ENCODE peak calls at places on chromosomes 13 and 19, in ten cellular contexts. O is upper lobe of left lung, S is suprapubic skin, E is A549, N is tibial nerve, L is stomach, B is ovary, C is K562, Q is transverse colon, P is GM12878. F is an unnamed sample.

GRCh38 chr19:16589917-16590316 is 17.7 kb upstream of the SLC35E1 start:
- DNase-seq in E (no peak), B (no peak), O (no peak), L (no peak), C (no peak), Q (no peak), N (no peak), S (no peak), P (no peak), F (no peak)

GRCh38 chr19:51364200-51365106 is 1.7 kb downstream of the ETFB start:
- DNase-seq in B (no peak), E (peak), Q (no peak), L (no peak), C (no peak), N (no peak), O (no peak), P (no peak), S (no peak), F (no peak)

GRCh38 chr13:28636677-28637317 is 22.1 kb upstream of the POMP start:
- DNase-seq in B (no peak), C (peak), P (peak), Q (peak), L (peak), E (peak), O (no peak), N (peak), S (no peak), F (no peak)

GRCh38 chr13:43558942-43559341 is 227.8 kb downstream of the ENOX1 start:
- DNase-seq in L (no peak), C (no peak), Q (no peak), E (no peak), P (no peak), B (no peak), S (no peak), O (no peak), N (no peak), F (no peak)

GRCh38 chr19:16051254-16052025 is 24.9 kb upstream of the TPM4 start:
- DNase-seq in P (no peak), S (no peak), N (no peak), C (peak), L (no peak), Q (no peak), O (no peak), B (no peak), E (no peak), F (no peak)

GRCh38 chr13:107993239-107993948 is 221.9 kb downstream of the LIG4 start:
- DNase-seq in O (no peak), P (no peak), B (no peak), S (no peak), E (no peak), L (no peak), N (no peak), Q (no peak), C (peak), F (no peak)

GRCh38 chr13:27161980-27162379 is 9.6 kb downstream of the USP12 start:
- DNase-seq in E (no peak), S (no peak), B (no peak), Q (no peak), P (no peak), O (no peak), N (no peak), C (no peak), L (no peak), F (no peak)

GRCh38 chr19:15841875-15842569 is 26.6 kb upstream of the OR10H1 start:
- DNase-seq in L (no peak), P (no peak), E (peak), O (no peak), Q (no peak), S (no peak), C (peak), B (no peak), N (no peak), F (no peak)

GRCh38 chr13:91045351-91046034 is 302.0 kb upstream of the MIR17HG start:
- DNase-seq in Q (no peak), S (no peak), P (no peak), O (no peak), E (peak), C (no peak), N (no peak), L (no peak), B (no peak), F (no peak)

GRCh38 chr19:38047048-38047435 is 140.0 kb downstream of the SIPA1L3 start:
- DNase-seq in O (no peak), E (no peak), P (no peak), Q (no peak), S (no peak), C (no peak), N (no peak), L (no peak), B (no peak), F (no peak)

GRCh38 chr13:48542581-48543341 is 9.9 kb upstream of the RCBTB2 start:
- DNase-seq in S (no peak), E (no peak), Q (peak), C (no peak), B (peak), N (peak), P (no peak), L (peak), O (peak), F (peak)

GRCh38 chr19:37972803-37973202 is 65.8 kb downstream of the SIPA1L3 start:
- DNase-seq in B (no peak), L (no peak), P (no peak), N (no peak), O (no peak), E (no peak), Q (no peak), C (no peak), S (no peak), F (no peak)

GRCh38 chr13:101529419-101529818 is 76.9 kb downstream of the ITGBL1 start:
- DNase-seq in L (no peak), N (peak), Q (no peak), C (no peak), P (no peak), O (no peak), E (no peak), S (no peak), B (no peak), F (no peak)

GRCh38 chr19:13430790-13431582 is 75.3 kb downstream of the CACNA1A start:
- DNase-seq in Q (peak), O (no peak), E (peak), C (peak), S (no peak), N (peak), L (peak), P (no peak), B (peak), F (no peak)

GRCh38 chr19:45079063-45079910 is at the start of gene GEMIN7:
- DNase-seq in S (peak), C (peak), O (peak), P (peak), L (peak), B (peak), E (peak), Q (peak), N (peak), F (peak)

GRCh38 chr13:92967923-92968322 is 258.7 kb upstream of the GPC6 start:
- DNase-seq in L (no peak), P (no peak), B (no peak), E (no peak), O (no peak), S (no peak), Q (no peak), C (no peak), N (no peak), F (no peak)

GRCh38 chr19:51342631-51343569 is 961 bp upstream of the VSIG10L start:
- DNase-seq in C (no peak), B (no peak), S (no peak), L (no peak), O (no peak), P (no peak), E (no peak), N (no peak), Q (no peak), F (no peak)

GRCh38 chr13:102901615-102902305 is 55.9 kb downstream of the ERCC5 start:
- DNase-seq in L (no peak), O (no peak), E (no peak), C (no peak), N (no peak), S (no peak), Q (no peak), B (no peak), P (no peak), F (no peak)

GRCh38 chr13:48194392-48194754 is 38.6 kb upstream of the ITM2B start:
- DNase-seq in S (no peak), Q (no peak), C (no peak), B (no peak), P (peak), E (no peak), O (no peak), N (no peak), L (no peak), F (no peak)

GRCh38 chr13:69199664-69200063 is 908.0 kb upstream of the ATXN8OS start:
- DNase-seq in L (no peak), P (no peak), C (no peak), N (no peak), Q (no peak), O (no peak), B (no peak), E (no peak), S (no peak), F (no peak)

GRCh38 chr13:82688400-82688999 is 1193.8 kb downstream of the SLITRK1 start:
- DNase-seq in S (no peak), B (no peak), Q (no peak), P (no peak), O (no peak), N (no peak), E (no peak), C (no peak), L (no peak), F (no peak)

GRCh38 chr13:74090397-74090796 is 43.8 kb downstream of the KLF12 start:
- DNase-seq in L (no peak), E (no peak), Q (no peak), N (no peak), O (no peak), C (no peak), B (no peak), S (no peak), P (no peak), F (no peak)

GRCh38 chr19:42283248-42284065 is 14.4 kb downstream of the CIC start:
- DNase-seq in B (peak), P (peak), E (peak), C (peak), O (peak), S (peak), L (peak), Q (peak), N (peak), F (peak)
- TF ChIP-seq POLR2A in B (peak), P (peak), E (peak), C (peak), O (peak), S (no peak), L (no peak), Q (peak), N (peak), F (peak)

GRCh38 chr13:73038064-73038463 is 20.7 kb upstream of the KLF5 start:
- DNase-seq in C (no peak), B (no peak), L (no peak), E (no peak), Q (no peak), S (no peak), N (no peak), P (no peak), O (no peak), F (no peak)

GRCh38 chr13:73036566-73036965 is 22.2 kb upstream of the KLF5 start:
- DNase-seq in P (no peak), S (no peak), B (no peak), L (no peak), Q (no peak), N (no peak), E (no peak), C (no peak), O (no peak), F (no peak)

GRCh38 chr13:73039201-73040108 is 19.4 kb upstream of the KLF5 start:
- DNase-seq in N (no peak), B (no peak), C (no peak), S (no peak), E (no peak), Q (no peak), L (no peak), P (no peak), O (no peak), F (no peak)

GRCh38 chr13:73035660-73036059 is 23.1 kb upstream of the KLF5 start:
- DNase-seq in N (no peak), Q (no peak), P (no peak), S (no peak), L (no peak), B (no peak), C (no peak), O (no peak), E (no peak), F (no peak)

GRCh38 chr13:73034901-73035300 is 23.9 kb upstream of the KLF5 start:
- DNase-seq in B (no peak), O (no peak), E (no peak), L (no peak), N (no peak), S (no peak), Q (no peak), P (no peak), C (no peak), F (no peak)
- TF ChIP-seq EP300 in B (no peak), O (no peak), E (no peak), L (no peak), N (no peak), S (no peak), Q (no peak), P (no peak), C (no peak), F (no peak)

GRCh38 chr19:42275103-42275502 is 6.1 kb downstream of the CIC start:
- DNase-seq in L (no peak), P (no peak), O (no peak), Q (no peak), S (no peak), C (no peak), N (no peak), B (no peak), E (no peak), F (no peak)

GRCh38 chr19:42276284-42276683 is 7.2 kb downstream of the CIC start:
- DNase-seq in C (no peak), E (no peak), S (no peak), O (no peak), N (no peak), Q (no peak), P (no peak), L (no peak), B (no peak), F (no peak)

GRCh38 chr19:42276821-42277220 is 7.8 kb downstream of the CIC start:
- DNase-seq in L (no peak), N (no peak), O (no peak), C (no peak), S (no peak), P (no peak), Q (no peak), E (no peak), B (no peak), F (no peak)

GRCh38 chr19:42274065-42274682 is 5.1 kb downstream of the CIC start:
- DNase-seq in P (no peak), O (peak), Q (no peak), B (no peak), L (no peak), S (no peak), E (no peak), C (no peak), N (no peak), F (peak)

GRCh38 chr19:42275517-42275916 is 6.5 kb downstream of the CIC start:
- DNase-seq in E (no peak), P (no peak), B (no peak), Q (no peak), S (no peak), C (no peak), O (no peak), N (no peak), L (no peak), F (no peak)
- TF ChIP-seq POLR2A in E (no peak), P (peak), B (no peak), Q (no peak), S (no peak), C (no peak), O (no peak), N (no peak), L (no peak), F (no peak)

DNA sequence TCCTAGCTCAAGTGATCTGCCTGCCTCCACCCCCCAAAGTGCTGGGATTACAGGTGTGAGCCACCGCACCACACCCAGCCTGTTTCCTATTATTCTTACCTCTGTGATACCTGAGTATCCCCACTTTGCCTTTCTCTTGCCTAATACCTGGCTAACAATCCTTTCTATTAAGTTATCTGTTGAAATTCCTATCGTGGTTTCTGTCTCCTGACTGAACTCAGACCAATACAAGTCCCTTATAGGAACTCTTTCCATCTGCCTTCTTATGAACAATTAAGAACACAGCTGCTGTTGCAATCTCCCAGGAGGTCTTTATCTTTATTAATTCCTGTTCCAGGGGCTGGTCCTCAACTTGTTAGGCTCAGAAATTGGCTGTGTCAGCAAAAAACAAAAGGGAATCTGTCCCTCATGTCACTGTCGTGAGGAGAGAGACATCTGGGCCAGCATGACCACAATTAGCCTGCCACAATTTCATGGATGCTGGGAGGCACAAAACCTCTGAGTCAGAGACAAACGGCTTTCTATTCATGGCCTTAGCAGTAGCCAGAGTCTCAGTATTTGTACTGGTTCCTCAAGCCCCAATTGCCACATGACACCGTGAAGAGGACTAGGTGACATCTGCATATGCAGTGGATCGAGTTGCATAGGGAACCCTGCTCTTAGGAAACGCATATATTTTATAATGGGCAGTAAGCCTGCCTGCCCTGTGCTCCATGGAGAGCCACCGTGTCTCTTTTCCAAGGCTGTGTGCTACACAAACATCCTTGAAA is 58.2 kb downstream of the NUFIP1 start:
- DNase-seq in B (no peak), P (no peak), O (no peak), E (no peak), S (peak), C (no peak), N (no peak), Q (no peak), L (no peak), F (no peak)
- TF ChIP-seq EP300 in B (no peak), P (no peak), O (no peak), E (no peak), S (no peak), C (no peak), N (no peak), Q (no peak), L (no peak), F (no peak)

GRCh38 chr13:80040219-80040976 is 300.5 kb downstream of the SPRY2 start:
- DNase-seq in Q (no peak), O (no peak), S (no peak), C (no peak), N (no peak), L (no peak), E (peak), B (no peak), P (no peak), F (no peak)
- TF ChIP-seq POLR2A in Q (no peak), O (no peak), S (no peak), C (no peak), N (no peak), L (no peak), E (no peak), B (no peak), P (no peak), F (no peak)

GRCh38 chr19:19232231-19232630 is 20.5 kb downstream of the NCAN start:
- DNase-seq in S (no peak), O (peak), E (no peak), Q (no peak), P (no peak), C (no peak), N (no peak), L (no peak), B (no peak), F (no peak)
- TF ChIP-seq EP300 in S (no peak), O (no peak), E (no peak), Q (no peak), P (no peak), C (no peak), N (no peak), L (no peak), B (no peak), F (no peak)

GRCh38 chr19:4536798-4537197 is 1.8 kb upstream of the PLIN5 start:
- DNase-seq in N (no peak), L (no peak), E (no peak), O (no peak), Q (no peak), C (no peak), B (no peak), P (no peak), S (no peak), F (no peak)

GRCh38 chr19:4537953-4538600 is 1.8 kb downstream of the LRG1 start:
- DNase-seq in E (no peak), N (no peak), O (no peak), B (no peak), L (no peak), P (no peak), C (no peak), S (no peak), Q (no peak), F (no peak)

GRCh38 chr19:4533334-4533733 is 1.7 kb downstream of the PLIN5 start:
- DNase-seq in Q (no peak), P (no peak), B (no peak), L (no peak), C (no peak), O (no peak), N (no peak), S (no peak), E (no peak), F (no peak)

GRCh38 chr19:4533835-4534424 is 1.1 kb downstream of the PLIN5 start:
- DNase-seq in S (no peak), O (no peak), Q (no peak), N (no peak), C (no peak), E (no peak), P (no peak), L (no peak), B (no peak), F (no peak)

DNA sequence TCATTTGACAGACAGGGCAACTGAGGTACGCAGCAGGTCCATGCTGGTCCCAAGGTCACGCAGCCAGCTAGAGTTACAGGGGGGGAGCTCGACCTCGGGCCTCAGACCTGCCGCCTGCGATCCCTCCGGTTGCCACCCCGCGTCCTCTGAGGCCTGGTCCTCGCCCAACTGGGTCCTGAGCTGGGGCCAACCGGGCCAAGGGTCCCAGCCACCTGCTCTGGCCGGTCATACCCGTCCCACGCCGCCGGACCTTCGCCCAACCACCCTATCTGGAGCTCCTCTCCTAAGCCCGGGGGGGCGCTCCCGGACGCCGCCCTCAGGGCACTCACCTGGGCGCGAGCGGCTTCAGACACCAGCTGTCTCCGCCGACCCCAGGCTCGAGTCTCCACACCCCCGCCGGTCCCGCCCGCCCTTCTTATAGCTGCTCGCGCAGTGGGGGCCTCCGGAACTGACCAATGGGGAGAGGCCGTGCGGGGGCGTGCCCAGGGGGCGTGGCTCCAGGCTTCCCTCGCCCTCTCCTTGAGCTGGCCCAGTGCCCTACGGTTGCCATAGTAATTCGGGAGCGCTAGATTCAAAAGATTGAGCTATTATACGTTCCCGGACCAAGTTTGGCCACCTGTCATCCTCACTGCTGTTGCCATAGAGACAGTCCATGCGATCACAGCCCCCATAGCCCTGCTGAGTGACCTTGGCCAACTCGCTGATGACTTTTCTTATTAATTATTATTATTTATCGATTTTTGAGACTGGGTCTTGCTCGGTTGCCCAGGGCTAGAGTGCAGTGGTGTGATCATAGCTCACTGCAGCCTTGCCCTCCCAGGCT is at the start of gene PLIN5:
- DNase-seq in S (no peak), E (peak), Q (peak), L (peak), C (peak), P (peak), B (peak), N (peak), O (peak), F (peak)
- TF ChIP-seq POLR2A in S (no peak), E (no peak), Q (no peak), L (no peak), C (peak), P (no peak), B (peak), N (no peak), O (peak), F (no peak)

F was measured in sigmoid colon.